ENCODE peak calls at places on chromosomes 13 and 19, in seven cellular contexts. One of them, this sample, is unnamed.

GRCh38 chr19:33997690-33998089 is 174.6 kb upstream of the LSM14A start:
- DNase-seq in KG1: no peak
- DNase-seq in stimulated activated CD8-positive, alpha-beta memory T cell treated with anti-CD3 and anti-CD28 coated beads, Interleukin-7, amount 100 ng/mL, for 1 hour: no peak
- DNase-seq in CD8-positive, alpha-beta memory T cell: no peak
- DNase-seq in skeletal muscle cell: no peak
- DNase-seq in kidney epithelial cell: no peak
- DNase-seq in T-helper 9 cell: no peak
- DNase-seq in this sample: no peak

GRCh38 chr19:45716314-45717130 is 14.2 kb downstream of the FBXO46 start:
- DNase-seq in KG1: no peak
- DNase-seq in stimulated activated CD8-positive, alpha-beta memory T cell treated with anti-CD3 and anti-CD28 coated beads, Interleukin-7, amount 100 ng/mL, for 1 hour: no peak
- DNase-seq in CD8-positive, alpha-beta memory T cell: no peak
- DNase-seq in skeletal muscle cell: no peak
- DNase-seq in kidney epithelial cell: no peak
- DNase-seq in T-helper 9 cell: peak; percentile 11
- DNase-seq in this sample: no peak

GRCh38 chr13:21849323-21849722 is 178.4 kb downstream of the FGF9 start:
- DNase-seq in KG1: peak; percentile 5
- DNase-seq in stimulated activated CD8-positive, alpha-beta memory T cell treated with anti-CD3 and anti-CD28 coated beads, Interleukin-7, amount 100 ng/mL, for 1 hour: no peak
- DNase-seq in CD8-positive, alpha-beta memory T cell: no peak
- DNase-seq in skeletal muscle cell: no peak
- DNase-seq in kidney epithelial cell: no peak
- DNase-seq in T-helper 9 cell: no peak
- DNase-seq in this sample: peak; percentile 50

GRCh38 chr13:39777527-39778061 is 122.1 kb downstream of the COG6 start:
- DNase-seq in KG1: no peak
- DNase-seq in stimulated activated CD8-positive, alpha-beta memory T cell treated with anti-CD3 and anti-CD28 coated beads, Interleukin-7, amount 100 ng/mL, for 1 hour: no peak
- DNase-seq in CD8-positive, alpha-beta memory T cell: no peak
- DNase-seq in skeletal muscle cell: peak; percentile 80
- DNase-seq in kidney epithelial cell: peak; percentile 42
- DNase-seq in T-helper 9 cell: no peak
- DNase-seq in this sample: peak; percentile 51

GRCh38 chr19:23914402-23915286 is at the start of gene ZNF726:
- DNase-seq in KG1: peak; percentile 80
- DNase-seq in stimulated activated CD8-positive, alpha-beta memory T cell treated with anti-CD3 and anti-CD28 coated beads, Interleukin-7, amount 100 ng/mL, for 1 hour: peak; percentile 50
- DNase-seq in CD8-positive, alpha-beta memory T cell: peak; percentile 84
- DNase-seq in skeletal muscle cell: peak; percentile 75
- DNase-seq in kidney epithelial cell: peak; percentile 89
- DNase-seq in T-helper 9 cell: peak; percentile 75
- DNase-seq in this sample: peak; percentile 84

GRCh38 chr19:18167975-18168645 is 5.5 kb upstream of the IFI30 start:
- DNase-seq in KG1: peak; percentile 3
- DNase-seq in stimulated activated CD8-positive, alpha-beta memory T cell treated with anti-CD3 and anti-CD28 coated beads, Interleukin-7, amount 100 ng/mL, for 1 hour: no peak
- DNase-seq in CD8-positive, alpha-beta memory T cell: peak; percentile 37
- DNase-seq in skeletal muscle cell: no peak
- DNase-seq in kidney epithelial cell: no peak
- DNase-seq in T-helper 9 cell: peak; percentile 46
- DNase-seq in this sample: peak; percentile 79

GRCh38 chr13:85819513-85819912 is 20.3 kb upstream of the SLITRK6 start:
- DNase-seq in KG1: no peak
- DNase-seq in stimulated activated CD8-positive, alpha-beta memory T cell treated with anti-CD3 and anti-CD28 coated beads, Interleukin-7, amount 100 ng/mL, for 1 hour: no peak
- DNase-seq in CD8-positive, alpha-beta memory T cell: no peak
- DNase-seq in skeletal muscle cell: no peak
- DNase-seq in kidney epithelial cell: no peak
- DNase-seq in T-helper 9 cell: no peak
- DNase-seq in this sample: no peak

GRCh38 chr19:17869114-17869608 is 2.6 kb upstream of the SLC5A5 start:
- DNase-seq in KG1: no peak
- DNase-seq in stimulated activated CD8-positive, alpha-beta memory T cell treated with anti-CD3 and anti-CD28 coated beads, Interleukin-7, amount 100 ng/mL, for 1 hour: no peak
- DNase-seq in CD8-positive, alpha-beta memory T cell: no peak
- DNase-seq in skeletal muscle cell: no peak
- DNase-seq in kidney epithelial cell: no peak
- DNase-seq in T-helper 9 cell: no peak
- DNase-seq in this sample: no peak

GRCh38 chr19:30580673-30581072 is 208.5 kb downstream of the ZNF536 start:
- DNase-seq in KG1: no peak
- DNase-seq in stimulated activated CD8-positive, alpha-beta memory T cell treated with anti-CD3 and anti-CD28 coated beads, Interleukin-7, amount 100 ng/mL, for 1 hour: no peak
- DNase-seq in CD8-positive, alpha-beta memory T cell: no peak
- DNase-seq in skeletal muscle cell: no peak
- DNase-seq in kidney epithelial cell: no peak
- DNase-seq in T-helper 9 cell: no peak
- DNase-seq in this sample: no peak

GRCh38 chr13:104534847-104535246 is 1468.6 kb upstream of the SLC10A2 start:
- DNase-seq in KG1: no peak
- DNase-seq in stimulated activated CD8-positive, alpha-beta memory T cell treated with anti-CD3 and anti-CD28 coated beads, Interleukin-7, amount 100 ng/mL, for 1 hour: no peak
- DNase-seq in CD8-positive, alpha-beta memory T cell: no peak
- DNase-seq in skeletal muscle cell: no peak
- DNase-seq in kidney epithelial cell: no peak
- DNase-seq in T-helper 9 cell: no peak
- DNase-seq in this sample: no peak

GRCh38 chr19:48878219-48879024 is 6.2 kb downstream of the PPP1R15A start:
- DNase-seq in KG1: no peak
- DNase-seq in stimulated activated CD8-positive, alpha-beta memory T cell treated with anti-CD3 and anti-CD28 coated beads, Interleukin-7, amount 100 ng/mL, for 1 hour: no peak
- DNase-seq in CD8-positive, alpha-beta memory T cell: peak; percentile 24
- DNase-seq in skeletal muscle cell: no peak
- DNase-seq in kidney epithelial cell: no peak
- DNase-seq in T-helper 9 cell: no peak
- DNase-seq in this sample: no peak

GRCh38 chr13:101390461-101390860 is 25.8 kb downstream of the NALCN start:
- DNase-seq in KG1: no peak
- DNase-seq in stimulated activated CD8-positive, alpha-beta memory T cell treated with anti-CD3 and anti-CD28 coated beads, Interleukin-7, amount 100 ng/mL, for 1 hour: no peak
- DNase-seq in CD8-positive, alpha-beta memory T cell: no peak
- DNase-seq in skeletal muscle cell: no peak
- DNase-seq in kidney epithelial cell: peak; percentile 5
- DNase-seq in T-helper 9 cell: no peak
- DNase-seq in this sample: no peak

GRCh38 chr19:8397291-8397690 is 7.1 kb downstream of the RAB11B start:
- DNase-seq in KG1: no peak
- DNase-seq in stimulated activated CD8-positive, alpha-beta memory T cell treated with anti-CD3 and anti-CD28 coated beads, Interleukin-7, amount 100 ng/mL, for 1 hour: no peak
- DNase-seq in CD8-positive, alpha-beta memory T cell: no peak
- DNase-seq in skeletal muscle cell: no peak
- DNase-seq in kidney epithelial cell: no peak
- DNase-seq in T-helper 9 cell: no peak
- DNase-seq in this sample: no peak

GRCh38 chr13:90800082-90800746 is 547.3 kb upstream of the MIR17HG start:
- DNase-seq in KG1: peak; percentile 70
- DNase-seq in stimulated activated CD8-positive, alpha-beta memory T cell treated with anti-CD3 and anti-CD28 coated beads, Interleukin-7, amount 100 ng/mL, for 1 hour: no peak
- DNase-seq in CD8-positive, alpha-beta memory T cell: no peak
- DNase-seq in skeletal muscle cell: no peak
- DNase-seq in kidney epithelial cell: no peak
- DNase-seq in T-helper 9 cell: no peak
- DNase-seq in this sample: peak; percentile 6

GRCh38 chr19:11203194-11204075 is 6.1 kb upstream of the KANK2 start:
- DNase-seq in KG1: no peak
- DNase-seq in stimulated activated CD8-positive, alpha-beta memory T cell treated with anti-CD3 and anti-CD28 coated beads, Interleukin-7, amount 100 ng/mL, for 1 hour: no peak
- DNase-seq in CD8-positive, alpha-beta memory T cell: peak; percentile 18
- DNase-seq in skeletal muscle cell: peak; percentile 35
- DNase-seq in kidney epithelial cell: no peak
- DNase-seq in T-helper 9 cell: peak; percentile 41
- DNase-seq in this sample: peak; percentile 44

GRCh38 chr13:107211073-107211472 is 643.1 kb upstream of the ARGLU1 start:
- DNase-seq in KG1: peak; percentile 61
- DNase-seq in stimulated activated CD8-positive, alpha-beta memory T cell treated with anti-CD3 and anti-CD28 coated beads, Interleukin-7, amount 100 ng/mL, for 1 hour: no peak
- DNase-seq in CD8-positive, alpha-beta memory T cell: no peak
- DNase-seq in skeletal muscle cell: peak; percentile 71
- DNase-seq in kidney epithelial cell: peak; percentile 35
- DNase-seq in T-helper 9 cell: peak; percentile 14
- DNase-seq in this sample: peak; percentile 67

GRCh38 chr13:47170971-47171370 is 274.1 kb upstream of the HTR2A start:
- DNase-seq in KG1: no peak
- DNase-seq in stimulated activated CD8-positive, alpha-beta memory T cell treated with anti-CD3 and anti-CD28 coated beads, Interleukin-7, amount 100 ng/mL, for 1 hour: no peak
- DNase-seq in CD8-positive, alpha-beta memory T cell: no peak
- DNase-seq in skeletal muscle cell: peak; percentile 20
- DNase-seq in kidney epithelial cell: no peak
- DNase-seq in T-helper 9 cell: no peak
- DNase-seq in this sample: no peak

GRCh38 chr13:67643656-67644055 is 413.5 kb upstream of the PCDH9 start:
- DNase-seq in KG1: no peak
- DNase-seq in stimulated activated CD8-positive, alpha-beta memory T cell treated with anti-CD3 and anti-CD28 coated beads, Interleukin-7, amount 100 ng/mL, for 1 hour: no peak
- DNase-seq in CD8-positive, alpha-beta memory T cell: no peak
- DNase-seq in skeletal muscle cell: no peak
- DNase-seq in kidney epithelial cell: no peak
- DNase-seq in T-helper 9 cell: no peak
- DNase-seq in this sample: no peak

GRCh38 chr13:114288157-114288591 is 6.8 kb downstream of the UPF3A start:
- DNase-seq in KG1: no peak
- DNase-seq in stimulated activated CD8-positive, alpha-beta memory T cell treated with anti-CD3 and anti-CD28 coated beads, Interleukin-7, amount 100 ng/mL, for 1 hour: no peak
- DNase-seq in CD8-positive, alpha-beta memory T cell: no peak
- DNase-seq in skeletal muscle cell: no peak
- DNase-seq in kidney epithelial cell: no peak
- DNase-seq in T-helper 9 cell: no peak
- DNase-seq in this sample: no peak

GRCh38 chr19:41844601-41845000 is at the start of gene LYPD4:
- DNase-seq in KG1: no peak
- DNase-seq in stimulated activated CD8-positive, alpha-beta memory T cell treated with anti-CD3 and anti-CD28 coated beads, Interleukin-7, amount 100 ng/mL, for 1 hour: no peak
- DNase-seq in CD8-positive, alpha-beta memory T cell: no peak
- DNase-seq in skeletal muscle cell: no peak
- DNase-seq in kidney epithelial cell: no peak
- DNase-seq in T-helper 9 cell: no peak
- DNase-seq in this sample: peak; percentile 7

GRCh38 chr19:55440411-55441105 is 2.5 kb downstream of the SHISA7 start:
- DNase-seq in KG1: no peak
- DNase-seq in stimulated activated CD8-positive, alpha-beta memory T cell treated with anti-CD3 and anti-CD28 coated beads, Interleukin-7, amount 100 ng/mL, for 1 hour: no peak
- DNase-seq in CD8-positive, alpha-beta memory T cell: no peak
- DNase-seq in skeletal muscle cell: no peak
- DNase-seq in kidney epithelial cell: no peak
- DNase-seq in T-helper 9 cell: no peak
- DNase-seq in this sample: peak; percentile 49

GRCh38 chr19:47615714-47616113 is 6.8 kb downstream of the BICRA start:
- DNase-seq in KG1: no peak
- DNase-seq in stimulated activated CD8-positive, alpha-beta memory T cell treated with anti-CD3 and anti-CD28 coated beads, Interleukin-7, amount 100 ng/mL, for 1 hour: no peak
- DNase-seq in CD8-positive, alpha-beta memory T cell: no peak
- DNase-seq in skeletal muscle cell: no peak
- DNase-seq in kidney epithelial cell: no peak
- DNase-seq in T-helper 9 cell: no peak
- DNase-seq in this sample: no peak

GRCh38 chr19:39362682-39363657 is 20.7 kb downstream of the SAMD4B start:
- DNase-seq in KG1: no peak
- DNase-seq in stimulated activated CD8-positive, alpha-beta memory T cell treated with anti-CD3 and anti-CD28 coated beads, Interleukin-7, amount 100 ng/mL, for 1 hour: no peak
- DNase-seq in CD8-positive, alpha-beta memory T cell: no peak
- DNase-seq in skeletal muscle cell: peak; percentile 64
- DNase-seq in kidney epithelial cell: peak; percentile 45
- DNase-seq in T-helper 9 cell: no peak
- DNase-seq in this sample: no peak

GRCh38 chr19:38248421-38248820 is 7.8 kb downstream of the PPP1R14A start:
- DNase-seq in KG1: no peak
- DNase-seq in stimulated activated CD8-positive, alpha-beta memory T cell treated with anti-CD3 and anti-CD28 coated beads, Interleukin-7, amount 100 ng/mL, for 1 hour: no peak
- DNase-seq in CD8-positive, alpha-beta memory T cell: no peak
- DNase-seq in skeletal muscle cell: no peak
- DNase-seq in kidney epithelial cell: no peak
- DNase-seq in T-helper 9 cell: no peak
- DNase-seq in this sample: no peak

GRCh38 chr13:42373048-42373812 is 101.3 kb downstream of the AKAP11 start:
- DNase-seq in KG1: no peak
- DNase-seq in stimulated activated CD8-positive, alpha-beta memory T cell treated with anti-CD3 and anti-CD28 coated beads, Interleukin-7, amount 100 ng/mL, for 1 hour: no peak
- DNase-seq in CD8-positive, alpha-beta memory T cell: no peak
- DNase-seq in skeletal muscle cell: no peak
- DNase-seq in kidney epithelial cell: no peak
- DNase-seq in T-helper 9 cell: no peak
- DNase-seq in this sample: no peak

GRCh38 chr19:3949294-3949693 is 16.4 kb downstream of the NMRK2 start:
- DNase-seq in KG1: no peak
- DNase-seq in stimulated activated CD8-positive, alpha-beta memory T cell treated with anti-CD3 and anti-CD28 coated beads, Interleukin-7, amount 100 ng/mL, for 1 hour: no peak
- DNase-seq in CD8-positive, alpha-beta memory T cell: no peak
- DNase-seq in skeletal muscle cell: no peak
- DNase-seq in kidney epithelial cell: no peak
- DNase-seq in T-helper 9 cell: no peak
- DNase-seq in this sample: no peak

GRCh38 chr13:95382906-95383305 is 81.7 kb upstream of the ABCC4 start:
- DNase-seq in KG1: no peak
- DNase-seq in stimulated activated CD8-positive, alpha-beta memory T cell treated with anti-CD3 and anti-CD28 coated beads, Interleukin-7, amount 100 ng/mL, for 1 hour: no peak
- DNase-seq in CD8-positive, alpha-beta memory T cell: no peak
- DNase-seq in skeletal muscle cell: no peak
- DNase-seq in kidney epithelial cell: no peak
- DNase-seq in T-helper 9 cell: no peak
- DNase-seq in this sample: peak; percentile 26

GRCh38 chr13:112634102-112634501 is 46.1 kb upstream of the TUBGCP3 start:
- DNase-seq in KG1: no peak
- DNase-seq in stimulated activated CD8-positive, alpha-beta memory T cell treated with anti-CD3 and anti-CD28 coated beads, Interleukin-7, amount 100 ng/mL, for 1 hour: no peak
- DNase-seq in CD8-positive, alpha-beta memory T cell: no peak
- DNase-seq in skeletal muscle cell: no peak
- DNase-seq in kidney epithelial cell: no peak
- DNase-seq in T-helper 9 cell: no peak
- DNase-seq in this sample: no peak

GRCh38 chr13:113209336-113209879 is at the start of gene CUL4A:
- DNase-seq in KG1: peak; percentile 86
- DNase-seq in stimulated activated CD8-positive, alpha-beta memory T cell treated with anti-CD3 and anti-CD28 coated beads, Interleukin-7, amount 100 ng/mL, for 1 hour: peak; percentile 41
- DNase-seq in CD8-positive, alpha-beta memory T cell: peak; percentile 64
- DNase-seq in skeletal muscle cell: no peak
- DNase-seq in kidney epithelial cell: no peak
- DNase-seq in T-helper 9 cell: peak; percentile 63
- DNase-seq in this sample: peak; percentile 81

GRCh38 chr13:30665638-30666037 is 47.9 kb downstream of the USPL1 start:
- DNase-seq in KG1: no peak
- DNase-seq in stimulated activated CD8-positive, alpha-beta memory T cell treated with anti-CD3 and anti-CD28 coated beads, Interleukin-7, amount 100 ng/mL, for 1 hour: no peak
- DNase-seq in CD8-positive, alpha-beta memory T cell: no peak
- DNase-seq in skeletal muscle cell: no peak
- DNase-seq in kidney epithelial cell: no peak
- DNase-seq in T-helper 9 cell: no peak
- DNase-seq in this sample: no peak

GRCh38 chr19:38389101-38389925 is 816 bp downstream of the SPRED3 start:
- DNase-seq in KG1: no peak
- DNase-seq in stimulated activated CD8-positive, alpha-beta memory T cell treated with anti-CD3 and anti-CD28 coated beads, Interleukin-7, amount 100 ng/mL, for 1 hour: no peak
- DNase-seq in CD8-positive, alpha-beta memory T cell: no peak
- DNase-seq in skeletal muscle cell: peak; percentile 41
- DNase-seq in kidney epithelial cell: peak; percentile 48
- DNase-seq in T-helper 9 cell: no peak
- DNase-seq in this sample: no peak

GRCh38 chr13:24233351-24233901 is 72.9 kb downstream of the SPATA13 start:
- DNase-seq in KG1: no peak
- DNase-seq in stimulated activated CD8-positive, alpha-beta memory T cell treated with anti-CD3 and anti-CD28 coated beads, Interleukin-7, amount 100 ng/mL, for 1 hour: no peak
- DNase-seq in CD8-positive, alpha-beta memory T cell: no peak
- DNase-seq in skeletal muscle cell: no peak
- DNase-seq in kidney epithelial cell: no peak
- DNase-seq in T-helper 9 cell: no peak
- DNase-seq in this sample: no peak

GRCh38 chr13:44404261-44405139 is 30.9 kb downstream of the SERP2 start:
- DNase-seq in KG1: no peak
- DNase-seq in stimulated activated CD8-positive, alpha-beta memory T cell treated with anti-CD3 and anti-CD28 coated beads, Interleukin-7, amount 100 ng/mL, for 1 hour: no peak
- DNase-seq in CD8-positive, alpha-beta memory T cell: no peak
- DNase-seq in skeletal muscle cell: no peak
- DNase-seq in kidney epithelial cell: no peak
- DNase-seq in T-helper 9 cell: no peak
- DNase-seq in this sample: no peak

This sample was measured in GM12865.